ENCODE peak calls at places on chromosomes 5 and 9, in seven cellular contexts. One of them, this sample, is unnamed.

GRCh38 chr9:89185980-89186379 is 7.4 kb upstream of the SHC3 start:
- DNase-seq in Peyer's patch: no peak
- DNase-seq in frontal cortex: no peak
- DNase-seq in COR-L47: no peak
- DNase-seq in OCI-LY7: peak; percentile 3
- DNase-seq in anterior cingulate cortex: no peak
- DNase-seq in suprapubic skin: no peak
- DNase-seq in this sample: no peak

GRCh38 chr9:75462866-75463265 is 374.6 kb downstream of the OSTF1 start:
- DNase-seq in Peyer's patch: no peak
- DNase-seq in frontal cortex: no peak
- DNase-seq in COR-L47: no peak
- DNase-seq in OCI-LY7: no peak
- DNase-seq in anterior cingulate cortex: no peak
- DNase-seq in suprapubic skin: no peak
- DNase-seq in this sample: no peak

GRCh38 chr5:96936431-96937221 is 746 bp downstream of the LNPEP start:
- DNase-seq in Peyer's patch: no peak
- DNase-seq in frontal cortex: no peak
- DNase-seq in COR-L47: no peak
- DNase-seq in OCI-LY7: peak; percentile 84
- DNase-seq in anterior cingulate cortex: peak; percentile 56
- DNase-seq in suprapubic skin: peak; percentile 78
- DNase-seq in this sample: peak; percentile 68

GRCh38 chr9:121023064-121023463 is 27.0 kb downstream of the C5 start:
- DNase-seq in Peyer's patch: no peak
- DNase-seq in frontal cortex: no peak
- DNase-seq in COR-L47: no peak
- DNase-seq in OCI-LY7: peak; percentile 20
- DNase-seq in anterior cingulate cortex: no peak
- DNase-seq in suprapubic skin: no peak
- DNase-seq in this sample: no peak

GRCh38 chr5:171308453-171309275 is at the start of gene TLX3:
- DNase-seq in Peyer's patch: no peak
- DNase-seq in frontal cortex: peak; percentile 50
- DNase-seq in COR-L47: peak; percentile 56
- DNase-seq in OCI-LY7: no peak
- DNase-seq in anterior cingulate cortex: no peak
- DNase-seq in suprapubic skin: peak; percentile 55
- DNase-seq in this sample: no peak

GRCh38 chr9:19769213-19769612 is 19.6 kb downstream of the SLC24A2 start:
- DNase-seq in Peyer's patch: no peak
- DNase-seq in frontal cortex: no peak
- DNase-seq in COR-L47: no peak
- DNase-seq in OCI-LY7: no peak
- DNase-seq in anterior cingulate cortex: no peak
- DNase-seq in suprapubic skin: no peak
- DNase-seq in this sample: no peak

GRCh38 chr5:146584750-146585149 is 68.8 kb upstream of the GPR151 start:
- DNase-seq in Peyer's patch: no peak
- DNase-seq in frontal cortex: no peak
- DNase-seq in COR-L47: no peak
- DNase-seq in OCI-LY7: no peak
- DNase-seq in anterior cingulate cortex: no peak
- DNase-seq in suprapubic skin: no peak
- DNase-seq in this sample: no peak

GRCh38 chr9:8576741-8577140 is 777.2 kb upstream of the DMAC1 start:
- DNase-seq in Peyer's patch: no peak
- DNase-seq in frontal cortex: no peak
- DNase-seq in COR-L47: no peak
- DNase-seq in OCI-LY7: no peak
- DNase-seq in anterior cingulate cortex: no peak
- DNase-seq in suprapubic skin: no peak
- DNase-seq in this sample: no peak

GRCh38 chr5:10542151-10542550 is 21.7 kb upstream of the ANKRD33B start:
- DNase-seq in Peyer's patch: no peak
- DNase-seq in frontal cortex: no peak
- DNase-seq in COR-L47: no peak
- DNase-seq in OCI-LY7: no peak
- DNase-seq in anterior cingulate cortex: no peak
- DNase-seq in suprapubic skin: no peak
- DNase-seq in this sample: no peak

GRCh38 chr5:138454121-138454520 is 11.2 kb upstream of the EGR1 start:
- DNase-seq in Peyer's patch: no peak
- DNase-seq in frontal cortex: no peak
- DNase-seq in COR-L47: no peak
- DNase-seq in OCI-LY7: no peak
- DNase-seq in anterior cingulate cortex: no peak
- DNase-seq in suprapubic skin: no peak
- DNase-seq in this sample: no peak

GRCh38 chr5:172648755-172649154 is 7.7 kb downstream of the NEURL1B start:
- DNase-seq in Peyer's patch: no peak
- DNase-seq in frontal cortex: no peak
- DNase-seq in COR-L47: no peak
- DNase-seq in OCI-LY7: no peak
- DNase-seq in anterior cingulate cortex: no peak
- DNase-seq in suprapubic skin: no peak
- DNase-seq in this sample: no peak

GRCh38 chr5:136425914-136426313 is 60.6 kb upstream of the TRPC7 start:
- DNase-seq in Peyer's patch: no peak
- DNase-seq in frontal cortex: no peak
- DNase-seq in COR-L47: no peak
- DNase-seq in OCI-LY7: no peak
- DNase-seq in anterior cingulate cortex: no peak
- DNase-seq in suprapubic skin: no peak
- DNase-seq in this sample: no peak

GRCh38 chr5:154015071-154015693 is 23.5 kb downstream of the FAM114A2 start:
- DNase-seq in Peyer's patch: no peak
- DNase-seq in frontal cortex: no peak
- DNase-seq in COR-L47: no peak
- DNase-seq in OCI-LY7: no peak
- DNase-seq in anterior cingulate cortex: no peak
- DNase-seq in suprapubic skin: no peak
- DNase-seq in this sample: no peak

GRCh38 chr5:136065588-136065987 is 36.8 kb downstream of the TGFBI start:
- DNase-seq in Peyer's patch: no peak
- DNase-seq in frontal cortex: no peak
- DNase-seq in COR-L47: no peak
- DNase-seq in OCI-LY7: no peak
- DNase-seq in anterior cingulate cortex: no peak
- DNase-seq in suprapubic skin: peak; percentile 11
- DNase-seq in this sample: no peak

GRCh38 chr5:139148306-139148705 is 49.9 kb downstream of the SIL1 start:
- DNase-seq in Peyer's patch: no peak
- DNase-seq in frontal cortex: no peak
- DNase-seq in COR-L47: no peak
- DNase-seq in OCI-LY7: no peak
- DNase-seq in anterior cingulate cortex: no peak
- DNase-seq in suprapubic skin: no peak
- DNase-seq in this sample: no peak

GRCh38 chr5:2669913-2670312 is 81.6 kb downstream of the IRX2 start:
- DNase-seq in Peyer's patch: no peak
- DNase-seq in frontal cortex: no peak
- DNase-seq in COR-L47: no peak
- DNase-seq in OCI-LY7: no peak
- DNase-seq in anterior cingulate cortex: no peak
- DNase-seq in suprapubic skin: peak; percentile 71
- DNase-seq in this sample: no peak

GRCh38 chr9:114677418-114677817 is 4.6 kb downstream of the TEX48 start:
- DNase-seq in Peyer's patch: no peak
- DNase-seq in frontal cortex: no peak
- DNase-seq in COR-L47: peak; percentile 35
- DNase-seq in OCI-LY7: no peak
- DNase-seq in anterior cingulate cortex: no peak
- DNase-seq in suprapubic skin: no peak
- DNase-seq in this sample: no peak

GRCh38 chr9:33019797-33020196 is 5.3 kb upstream of the DNAJA1 start:
- DNase-seq in Peyer's patch: no peak
- DNase-seq in frontal cortex: no peak
- DNase-seq in COR-L47: no peak
- DNase-seq in OCI-LY7: no peak
- DNase-seq in anterior cingulate cortex: no peak
- DNase-seq in suprapubic skin: no peak
- DNase-seq in this sample: no peak

GRCh38 chr5:158456756-158457155 is 597.8 kb upstream of the CLINT1 start:
- DNase-seq in Peyer's patch: no peak
- DNase-seq in frontal cortex: no peak
- DNase-seq in COR-L47: no peak
- DNase-seq in OCI-LY7: no peak
- DNase-seq in anterior cingulate cortex: no peak
- DNase-seq in suprapubic skin: no peak
- DNase-seq in this sample: no peak

GRCh38 chr5:171264842-171265241 is 44.2 kb upstream of the TLX3 start:
- DNase-seq in Peyer's patch: no peak
- DNase-seq in frontal cortex: no peak
- DNase-seq in COR-L47: no peak
- DNase-seq in OCI-LY7: no peak
- DNase-seq in anterior cingulate cortex: no peak
- DNase-seq in suprapubic skin: no peak
- DNase-seq in this sample: no peak

GRCh38 chr9:109258619-109259321 is 62.1 kb downstream of the EPB41L4B start:
- DNase-seq in Peyer's patch: no peak
- DNase-seq in frontal cortex: no peak
- DNase-seq in COR-L47: peak; percentile 59
- DNase-seq in OCI-LY7: no peak
- DNase-seq in anterior cingulate cortex: no peak
- DNase-seq in suprapubic skin: no peak
- DNase-seq in this sample: no peak

GRCh38 chr9:21395778-21396717 is 10.8 kb upstream of the IFNA2 start:
- DNase-seq in Peyer's patch: peak; percentile 60
- DNase-seq in frontal cortex: no peak
- DNase-seq in COR-L47: no peak
- DNase-seq in OCI-LY7: peak; percentile 32
- DNase-seq in anterior cingulate cortex: peak; percentile 28
- DNase-seq in suprapubic skin: no peak
- DNase-seq in this sample: peak; percentile 56

GRCh38 chr5:178793156-178793555 is 62.7 kb upstream of the ZNF354A start:
- DNase-seq in Peyer's patch: no peak
- DNase-seq in frontal cortex: no peak
- DNase-seq in COR-L47: peak; percentile 27
- DNase-seq in OCI-LY7: peak; percentile 35
- DNase-seq in anterior cingulate cortex: no peak
- DNase-seq in suprapubic skin: no peak
- DNase-seq in this sample: no peak

GRCh38 chr5:142152383-142152730 is 43.8 kb downstream of the NDFIP1 start:
- DNase-seq in Peyer's patch: no peak
- DNase-seq in frontal cortex: no peak
- DNase-seq in COR-L47: no peak
- DNase-seq in OCI-LY7: no peak
- DNase-seq in anterior cingulate cortex: no peak
- DNase-seq in suprapubic skin: no peak
- DNase-seq in this sample: no peak

GRCh38 chr5:177456591-177456964 is 10.0 kb downstream of the PRR7 start:
- DNase-seq in Peyer's patch: no peak
- DNase-seq in frontal cortex: no peak
- DNase-seq in COR-L47: no peak
- DNase-seq in OCI-LY7: no peak
- DNase-seq in anterior cingulate cortex: no peak
- DNase-seq in suprapubic skin: no peak
- DNase-seq in this sample: no peak

GRCh38 chr5:10786835-10787234 is 25.8 kb upstream of the DAP start:
- DNase-seq in Peyer's patch: no peak
- DNase-seq in frontal cortex: no peak
- DNase-seq in COR-L47: no peak
- DNase-seq in OCI-LY7: no peak
- DNase-seq in anterior cingulate cortex: no peak
- DNase-seq in suprapubic skin: no peak
- DNase-seq in this sample: no peak

GRCh38 chr9:27373851-27374250 is 76.9 kb upstream of the EQTN start:
- DNase-seq in Peyer's patch: no peak
- DNase-seq in frontal cortex: no peak
- DNase-seq in COR-L47: no peak
- DNase-seq in OCI-LY7: peak; percentile 42
- DNase-seq in anterior cingulate cortex: no peak
- DNase-seq in suprapubic skin: no peak
- DNase-seq in this sample: no peak

GRCh38 chr9:33860200-33860871 is 43.4 kb downstream of the UBE2R2 start:
- DNase-seq in Peyer's patch: no peak
- DNase-seq in frontal cortex: no peak
- DNase-seq in COR-L47: no peak
- DNase-seq in OCI-LY7: no peak
- DNase-seq in anterior cingulate cortex: no peak
- DNase-seq in suprapubic skin: no peak
- DNase-seq in this sample: no peak

GRCh38 chr9:90058364-90058763 is 453.6 kb downstream of the GADD45G start:
- DNase-seq in Peyer's patch: no peak
- DNase-seq in frontal cortex: no peak
- DNase-seq in COR-L47: no peak
- DNase-seq in OCI-LY7: no peak
- DNase-seq in anterior cingulate cortex: no peak
- DNase-seq in suprapubic skin: no peak
- DNase-seq in this sample: no peak

GRCh38 chr5:61290815-61291214 is 41.2 kb upstream of the ZSWIM6 start:
- DNase-seq in Peyer's patch: no peak
- DNase-seq in frontal cortex: no peak
- DNase-seq in COR-L47: peak; percentile 75
- DNase-seq in OCI-LY7: no peak
- DNase-seq in anterior cingulate cortex: no peak
- DNase-seq in suprapubic skin: no peak
- DNase-seq in this sample: no peak

GRCh38 chr9:108850293-108850897 is 5.4 kb downstream of the ACTL7B start:
- DNase-seq in Peyer's patch: no peak
- DNase-seq in frontal cortex: peak; percentile 43
- DNase-seq in COR-L47: peak; percentile 32
- DNase-seq in OCI-LY7: peak; percentile 12
- DNase-seq in anterior cingulate cortex: no peak
- DNase-seq in suprapubic skin: no peak
- DNase-seq in this sample: no peak

GRCh38 chr5:172872997-172873491 is 39.0 kb downstream of the ERGIC1 start:
- DNase-seq in Peyer's patch: no peak
- DNase-seq in frontal cortex: no peak
- DNase-seq in COR-L47: no peak
- DNase-seq in OCI-LY7: no peak
- DNase-seq in anterior cingulate cortex: peak; percentile 49
- DNase-seq in suprapubic skin: no peak
- DNase-seq in this sample: no peak

GRCh38 chr5:134289509-134290113 is 63.7 kb upstream of the PPP2CA start:
- DNase-seq in Peyer's patch: no peak
- DNase-seq in frontal cortex: peak; percentile 27
- DNase-seq in COR-L47: peak; percentile 59
- DNase-seq in OCI-LY7: peak; percentile 67
- DNase-seq in anterior cingulate cortex: peak; percentile 33
- DNase-seq in suprapubic skin: no peak
- DNase-seq in this sample: no peak

This sample was measured in right lobe of liver.